ENCODE peak calls at places on chromosomes 1 and 21, in six cellular contexts. J is A172; W is NCI-H510A treated with DMSO at 0.1 percent for 48 hours; S is activated CD4-positive, alpha-beta memory T cell treated with anti-CD3 and anti-CD28 coated beads for 36 hours; Y is kidney; A is GM12891. D is an unnamed sample.

GRCh38 chr1:36119451-36119850 is 5.6 kb downstream of the COL8A2 start:
- DNase-seq in J (no peak), S (no peak), A (no peak), W (no peak), Y (no peak), D (no peak)

GRCh38 chr1:214451591-214451990 is 99.8 kb downstream of the PTPN14 start:
- DNase-seq in W (no peak), A (no peak), Y (no peak), J (no peak), S (peak), D (peak)

GRCh38 chr1:226602186-226603029 is 53.8 kb downstream of the STUM start:
- DNase-seq in A (no peak), S (no peak), J (no peak), Y (peak), W (no peak), D (no peak)

GRCh38 chr1:172638885-172639831 is 19.7 kb upstream of the FASLG start:
- DNase-seq in S (peak), A (no peak), Y (peak), W (no peak), J (peak), D (peak)

GRCh38 chr1:238063454-238063853 is 172.7 kb upstream of the ZP4 start:
- DNase-seq in S (no peak), J (peak), W (no peak), Y (peak), A (no peak), D (no peak)

GRCh38 chr1:228511539-228512445 is 24.6 kb downstream of the RNF187 start:
- DNase-seq in W (no peak), Y (no peak), A (no peak), J (no peak), S (no peak), D (no peak)

GRCh38 chr1:150142083-150142482 is 7.6 kb upstream of the PLEKHO1 start:
- DNase-seq in Y (no peak), W (no peak), A (no peak), S (no peak), J (no peak), D (no peak)

GRCh38 chr1:53639251-53639721 is 99.7 kb downstream of the GLIS1 start:
- DNase-seq in J (peak), Y (peak), S (peak), A (no peak), W (no peak), D (peak)

GRCh38 chr1:34213976-34214375 is 37.3 kb downstream of the C1orf94 start:
- DNase-seq in W (no peak), Y (no peak), S (no peak), A (no peak), J (no peak), D (no peak)

GRCh38 chr1:56799605-56800398 is 19.4 kb downstream of the FYB2 start:
- DNase-seq in S (no peak), Y (no peak), W (no peak), A (no peak), J (peak), D (no peak)

GRCh38 chr1:200042437-200043329 is 15.2 kb downstream of the NR5A2 start:
- DNase-seq in A (no peak), S (no peak), W (peak), Y (no peak), J (no peak), D (no peak)

GRCh38 chr1:91098299-91098901 is 76.6 kb upstream of the ZNF644 start:
- DNase-seq in J (peak), A (no peak), W (no peak), S (no peak), Y (no peak), D (no peak)

GRCh38 chr21:46600978-46601377 is 3.9 kb downstream of the S100B start:
- DNase-seq in J (no peak), A (no peak), W (no peak), S (no peak), Y (no peak), D (no peak)

GRCh38 chr1:180720753-180721152 is 88.9 kb downstream of the XPR1 start:
- DNase-seq in Y (no peak), J (peak), S (no peak), W (no peak), A (no peak), D (no peak)

GRCh38 chr21:42093991-42094417 is 22.9 kb downstream of the UMODL1 start:
- DNase-seq in W (no peak), A (no peak), Y (peak), J (peak), S (no peak), D (no peak)

GRCh38 chr21:34204481-34205439 is 131.4 kb downstream of the MRPS6 start:
- DNase-seq in Y (no peak), A (no peak), S (no peak), J (peak), W (peak), D (no peak)

GRCh38 chr1:229295745-229296144 is 24.8 kb downstream of the RAB4A start:
- DNase-seq in A (no peak), S (no peak), J (no peak), Y (no peak), W (no peak), D (no peak)

GRCh38 chr1:22959545-22960360 is 12.9 kb downstream of the LACTBL1 start:
- DNase-seq in A (no peak), S (no peak), W (no peak), J (no peak), Y (no peak), D (no peak)

GRCh38 chr1:62131093-62131725 is 63.4 kb upstream of the L1TD1 start:
- DNase-seq in Y (no peak), W (peak), J (peak), A (peak), S (peak), D (peak)

D was measured in activated CD4-positive, alpha-beta T cell treated with anti-CD3 and anti-CD28 coated beads for 48 hours.